ENCODE peak calls at places on chromosomes 2 and 18, in five cellular contexts. One of them, this sample, is unnamed. For H3K4me1, the result is how much of the 10 kb centered on the place peaks cover.

GRCh38 chr2:73920577-73921545 is 5.8 kb upstream of the DGUOK start:
- DNase-seq in K562: peak
- DNase-seq in HepG2: peak
- DNase-seq in A549: peak
- DNase-seq in GM12878: no peak
- DNase-seq in this sample: peak

GRCh38 chr2:70850905-70851304 is 15.3 kb upstream of the CD207 start:
- DNase-seq in K562: no peak
- DNase-seq in HepG2: no peak
- DNase-seq in A549: no peak
- DNase-seq in GM12878: no peak
- DNase-seq in this sample: no peak

GRCh38 chr2:135998842-135999241 is 13.4 kb upstream of the DARS1 start:
- DNase-seq in K562: no peak
- DNase-seq in HepG2: no peak
- DNase-seq in A549: no peak
- DNase-seq in GM12878: no peak
- DNase-seq in this sample: no peak

GRCh38 chr2:158391876-158392275 is 64.7 kb downstream of the CCDC148 start:
- DNase-seq in K562: peak
- DNase-seq in HepG2: peak
- DNase-seq in A549: no peak
- DNase-seq in GM12878: no peak
- DNase-seq in this sample: peak

GRCh38 chr2:8679827-8680731 is 1.8 kb upstream of the ID2 start:
- DNase-seq in K562: peak
- DNase-seq in HepG2: peak
- DNase-seq in A549: peak
- DNase-seq in GM12878: no peak
- DNase-seq in this sample: peak

GRCh38 chr18:57220485-57220884 is 73.6 kb downstream of the BOD1L2 start:
- DNase-seq in K562: no peak
- DNase-seq in HepG2: no peak
- DNase-seq in A549: no peak
- DNase-seq in GM12878: no peak
- DNase-seq in this sample: no peak

GRCh38 chr2:226578879-226579278 is 220.7 kb downstream of the IRS1 start:
- DNase-seq in K562: no peak
- DNase-seq in HepG2: peak
- DNase-seq in A549: no peak
- DNase-seq in GM12878: no peak
- DNase-seq in this sample: no peak

GRCh38 chr2:2706306-2706705 is 375.2 kb upstream of the MYT1L start:
- DNase-seq in K562: peak
- DNase-seq in HepG2: no peak
- DNase-seq in A549: no peak
- DNase-seq in GM12878: no peak
- DNase-seq in this sample: no peak

GRCh38 chr2:3870997-3871396 is 167.6 kb downstream of the DCDC2C start:
- DNase-seq in K562: no peak
- DNase-seq in HepG2: no peak
- DNase-seq in A549: no peak
- DNase-seq in GM12878: no peak
- DNase-seq in this sample: no peak

GRCh38 chr2:128315122-128315828 is 3.4 kb downstream of the HS6ST1 start:
- DNase-seq in K562: no peak
- DNase-seq in HepG2: no peak
- DNase-seq in A549: no peak
- DNase-seq in GM12878: no peak
- DNase-seq in this sample: no peak

DNA sequence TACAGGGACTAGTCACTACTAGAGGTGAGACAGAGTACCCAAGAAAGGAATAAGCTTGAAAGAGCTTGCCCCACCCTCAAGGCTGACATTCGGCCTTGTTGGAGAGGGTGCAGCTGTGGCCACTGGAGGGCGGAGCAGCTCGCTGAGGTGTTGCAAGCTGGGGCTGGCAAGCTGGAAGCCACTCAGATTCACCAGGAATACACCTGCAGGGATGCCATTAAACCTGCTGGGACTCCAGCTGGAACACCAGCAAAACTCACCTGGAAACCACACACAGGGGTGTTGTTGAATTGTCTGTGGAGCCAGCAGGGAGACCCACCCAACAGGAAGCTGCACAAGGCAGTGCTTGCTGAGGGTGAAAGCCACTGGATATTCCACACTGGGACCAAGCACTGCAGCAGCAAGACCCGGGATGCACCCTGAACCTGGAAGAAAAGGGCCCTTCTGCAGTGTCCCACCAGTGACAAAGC is 26.1 kb downstream of the KCTD18 start:
- DNase-seq in K562: peak
- DNase-seq in HepG2: peak
- DNase-seq in A549: peak
- DNase-seq in GM12878: no peak
- DNase-seq in this sample: no peak
- TF ChIP-seq MYC in K562: no peak
- TF ChIP-seq MYC in HepG2: no peak
- TF ChIP-seq MYC in A549: no peak
- TF ChIP-seq MYC in GM12878: no peak
- TF ChIP-seq MYC in this sample: no peak

GRCh38 chr2:231667497-231667896 is 40.8 kb upstream of the PTMA start:
- DNase-seq in K562: no peak
- DNase-seq in HepG2: no peak
- DNase-seq in A549: no peak
- DNase-seq in GM12878: no peak
- DNase-seq in this sample: no peak
- H3K4me1 ChIP-seq in K562: half or more
- H3K4me1 ChIP-seq in HepG2: under half
- H3K4me1 ChIP-seq in A549: under half
- H3K4me1 ChIP-seq in GM12878: half or more
- H3K4me1 ChIP-seq in this sample: under half

GRCh38 chr2:171244466-171244969 is 83.8 kb upstream of the TLK1 start:
- DNase-seq in K562: peak
- DNase-seq in HepG2: no peak
- DNase-seq in A549: no peak
- DNase-seq in GM12878: no peak
- DNase-seq in this sample: no peak
- TF ChIP-seq MYC in K562: no peak
- TF ChIP-seq MYC in HepG2: no peak
- TF ChIP-seq MYC in A549: no peak
- TF ChIP-seq MYC in GM12878: no peak
- TF ChIP-seq MYC in this sample: no peak

GRCh38 chr2:173938700-173939384 is 26.3 kb downstream of the SP3 start:
- DNase-seq in K562: no peak
- DNase-seq in HepG2: no peak
- DNase-seq in A549: no peak
- DNase-seq in GM12878: no peak
- DNase-seq in this sample: no peak
- H3K4me1 ChIP-seq in K562: under half
- H3K4me1 ChIP-seq in HepG2: under half
- H3K4me1 ChIP-seq in A549: half or more
- H3K4me1 ChIP-seq in GM12878: under half
- H3K4me1 ChIP-seq in this sample: under half

DNA sequence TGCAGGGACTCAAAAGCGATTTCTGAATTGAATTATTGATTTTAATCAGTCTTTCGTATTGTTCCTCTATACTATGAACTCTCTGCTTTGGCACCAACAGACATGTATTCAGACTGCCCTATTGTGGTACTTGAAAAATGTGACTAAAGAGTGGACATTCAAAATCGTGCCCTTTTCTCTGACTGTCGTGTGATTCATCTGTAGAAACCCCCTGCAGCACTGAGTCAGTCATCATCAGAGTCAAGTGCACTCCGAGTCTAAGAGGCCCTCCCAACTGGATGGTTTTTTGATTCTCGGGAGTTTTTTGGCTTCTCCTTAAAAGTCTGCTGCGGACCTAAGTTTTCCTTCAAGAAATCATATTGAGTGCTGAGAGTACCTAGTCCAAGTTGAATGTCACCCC is 96.4 kb upstream of the FOSL2 start:
- DNase-seq in K562: no peak
- DNase-seq in HepG2: no peak
- DNase-seq in A549: peak
- DNase-seq in GM12878: no peak
- DNase-seq in this sample: no peak
- TF ChIP-seq MYC in K562: no peak
- TF ChIP-seq MYC in HepG2: no peak
- TF ChIP-seq MYC in A549: no peak
- TF ChIP-seq MYC in GM12878: no peak
- TF ChIP-seq MYC in this sample: no peak

This sample was measured in endothelial cell of umbilical vein.